ENCODE peak calls at places on chromosomes 3 and 15, in four cellular contexts. G is activated naive CD8-positive, alpha-beta T cell treated with anti-CD3 and anti-CD28 coated beads, Interleukin-2, amount 50 U/mL, for 24 hours; W is NCI-H2029; O is GM19239. N is an unnamed sample.
A peak's percentile ranks its signal among the peaks of the same experiment; 100 is the strongest.

GRCh38 chr3:140577911-140578310 is 100.0 kb upstream of the TRIM42 start:
- DNase-seq in G (no peak), W (no peak), O (no peak), N (no peak)

GRCh38 chr3:45548724-45549123 is 45.8 kb upstream of the LIMD1 start:
- DNase-seq in G (no peak), W (no peak), O (no peak), N (no peak)

GRCh38 chr3:16605966-16606365 is 743 bp upstream of the DAZL start:
- DNase-seq in G (no peak), W (no peak), O (no peak), N (no peak)

GRCh38 chr3:45204136-45204535 is 22.0 kb downstream of the TMEM158 start:
- DNase-seq in G (no peak), W (no peak), O (no peak), N (no peak)

GRCh38 chr15:40787344-40787841 is 17.6 kb downstream of the C15orf62 start:
- DNase-seq in G (peak; percentile 69), W (peak; percentile 87), O (no peak), N (no peak)

GRCh38 chr15:78853500-78853899 is 19.2 kb upstream of the MORF4L1 start:
- DNase-seq in G (no peak), W (no peak), O (no peak), N (no peak)

GRCh38 chr15:51090753-51091152 is 4.0 kb downstream of the TNFAIP8L3 start:
- DNase-seq in G (no peak), W (no peak), O (no peak), N (no peak)

GRCh38 chr3:78580691-78581090 is 1187.1 kb downstream of the ROBO1 start:
- DNase-seq in G (no peak), W (no peak), O (no peak), N (no peak)

GRCh38 chr3:72797773-72798543 is 50.3 kb downstream of the SHQ1 start:
- DNase-seq in G (no peak), W (peak; percentile 72), O (no peak), N (no peak)

GRCh38 chr3:174409085-174409743 is 449.9 kb upstream of the NAALADL2 start:
- DNase-seq in G (no peak), W (no peak), O (no peak), N (no peak)

GRCh38 chr15:82904574-82904973 is 47.9 kb downstream of the HOMER2 start:
- DNase-seq in G (no peak), W (no peak), O (no peak), N (no peak)

GRCh38 chr15:49887604-49888340 is 231.3 kb downstream of the ATP8B4 start:
- DNase-seq in G (no peak), W (no peak), O (no peak), N (no peak)

GRCh38 chr3:76570436-76571057 is 469.4 kb upstream of the ROBO2 start:
- DNase-seq in G (no peak), W (no peak), O (no peak), N (no peak)

GRCh38 chr3:161503271-161503670 is 6.7 kb downstream of the OTOL1 start:
- DNase-seq in G (no peak), W (no peak), O (no peak), N (no peak)

GRCh38 chr15:96792216-96792615 is 461.7 kb downstream of the NR2F2 start:
- DNase-seq in G (no peak), W (no peak), O (no peak), N (no peak)

GRCh38 chr3:53145109-53146077 is 15.2 kb upstream of the RFT1 start:
- DNase-seq in G (no peak), W (no peak), O (no peak), N (no peak)

GRCh38 chr15:95887666-95888480 is 442.6 kb upstream of the NR2F2 start:
- DNase-seq in G (no peak), W (no peak), O (no peak), N (no peak)

GRCh38 chr15:74790080-74790916 is 8.4 kb downstream of the CSK start:
- DNase-seq in G (peak; percentile 63), W (no peak), O (no peak), N (no peak)

GRCh38 chr3:133943639-133944131 is 48.0 kb upstream of the RAB6B start:
- DNase-seq in G (no peak), W (no peak), O (no peak), N (no peak)

GRCh38 chr3:15271785-15272381 is 60.5 kb downstream of the SH3BP5 start:
- DNase-seq in G (peak; percentile 74), W (no peak), O (peak; percentile 24), N (peak; percentile 68)

GRCh38 chr3:153295906-153296305 is 133.9 kb downstream of the RAP2B start:
- DNase-seq in G (no peak), W (no peak), O (no peak), N (no peak)

GRCh38 chr3:157442729-157443128 is 6.1 kb downstream of the PTX3 start:
- DNase-seq in G (no peak), W (no peak), O (no peak), N (no peak)